ENCODE peak calls at places on chromosomes 1 and 21, in nine cellular contexts. X, K, R, V, P, T, Y, B and J are unnamed samples.
A peak's percentile ranks its signal among the peaks of the same experiment; 100 is the strongest.

GRCh38 chr1:8133190-8133589 is 107.1 kb upstream of the ERRFI1 start:
- DNase-seq in X (no peak), K (no peak), R (peak; percentile 50), V (peak; percentile 62), P (no peak), T (no peak), Y (no peak), B (no peak), J (no peak)

GRCh38 chr1:156845055-156845952 is 13.6 kb downstream of the INSRR start:
- DNase-seq in X (no peak), K (no peak), R (peak; percentile 48), V (no peak), P (no peak), T (no peak), Y (no peak), B (no peak), J (no peak)

GRCh38 chr1:204854286-204854685 is 16.4 kb upstream of the NFASC start:
- DNase-seq in X (no peak), K (no peak), R (no peak), V (no peak), P (no peak), T (no peak), Y (no peak), B (no peak), J (no peak)

GRCh38 chr1:19042675-19043578 is 86.5 kb upstream of the IFFO2 start:
- DNase-seq in X (no peak), K (no peak), R (peak; percentile 49), V (no peak), P (no peak), T (no peak), Y (no peak), B (no peak), J (no peak)

GRCh38 chr1:35560256-35561225 is 2.9 kb downstream of the NCDN start:
- DNase-seq in X (no peak), K (no peak), R (peak; percentile 36), V (no peak), P (no peak), T (peak; percentile 47), Y (no peak), B (no peak), J (no peak)

GRCh38 chr1:71307451-71307850 is 226.6 kb upstream of the ZRANB2 start:
- DNase-seq in X (peak; percentile 19), K (peak; percentile 18), R (peak; percentile 88), V (peak; percentile 60), P (peak; percentile 89), T (no peak), Y (peak; percentile 59), B (no peak), J (no peak)

GRCh38 chr1:147496571-147496970 is 44.7 kb upstream of the BCL9 start:
- DNase-seq in X (peak; percentile 37), K (no peak), R (peak; percentile 74), V (peak; percentile 55), P (no peak), T (peak; percentile 52), Y (no peak), B (no peak), J (no peak)

GRCh38 chr1:20603473-20604464 is 14.9 kb downstream of the CDA start:
- DNase-seq in X (peak; percentile 96), K (no peak), R (peak; percentile 96), V (peak; percentile 98), P (peak; percentile 68), T (no peak), Y (peak; percentile 53), B (no peak), J (peak; percentile 66)

GRCh38 chr1:192443616-192444015 is 126.8 kb downstream of the RGS21 start:
- DNase-seq in X (peak; percentile 45), K (no peak), R (peak; percentile 17), V (peak; percentile 37), P (no peak), T (no peak), Y (no peak), B (no peak), J (no peak)

GRCh38 chr1:211625040-211625439 is 46.1 kb upstream of the SLC30A1 start:
- DNase-seq in X (peak; percentile 51), K (no peak), R (peak; percentile 64), V (peak; percentile 56), P (peak; percentile 24), T (no peak), Y (peak; percentile 76), B (no peak), J (no peak)

GRCh38 chr21:40577285-40578043 is 269.5 kb downstream of the DSCAM start:
- DNase-seq in X (no peak), K (no peak), R (no peak), V (no peak), P (no peak), T (no peak), Y (no peak), B (no peak), J (no peak)

GRCh38 chr1:201112173-201112731 is at the start of gene CACNA1S:
- DNase-seq in X (no peak), K (no peak), R (no peak), V (no peak), P (no peak), T (no peak), Y (no peak), B (no peak), J (no peak)

GRCh38 chr1:201114245-201115131 is 2.3 kb upstream of the CACNA1S start:
- DNase-seq in X (peak; percentile 89), K (peak; percentile 90), R (peak; percentile 97), V (peak; percentile 93), P (peak; percentile 76), T (peak; percentile 85), Y (peak; percentile 84), B (peak; percentile 55), J (peak; percentile 32)

GRCh38 chr1:201113451-201114244 is 1.4 kb upstream of the CACNA1S start:
- DNase-seq in X (no peak), K (no peak), R (no peak), V (no peak), P (no peak), T (no peak), Y (no peak), B (no peak), J (no peak)

GRCh38 chr1:201116091-201116490 is 3.9 kb upstream of the CACNA1S start:
- DNase-seq in X (no peak), K (no peak), R (no peak), V (no peak), P (no peak), T (no peak), Y (no peak), B (no peak), J (no peak)

GRCh38 chr1:201115390-201115937 is 3.2 kb upstream of the CACNA1S start:
- DNase-seq in X (no peak), K (no peak), R (no peak), V (no peak), P (no peak), T (no peak), Y (no peak), B (no peak), J (no peak)
- H3K4me3 ChIP-seq in X (no peak overlapping the region), K (no peak overlapping the region), R (no peak overlapping the region), V (no peak overlapping the region), P (no peak overlapping the region), T (no peak overlapping the region), Y (no peak overlapping the region), B (peak overlapping the region; percentile 47), J (no peak overlapping the region)

DNA sequence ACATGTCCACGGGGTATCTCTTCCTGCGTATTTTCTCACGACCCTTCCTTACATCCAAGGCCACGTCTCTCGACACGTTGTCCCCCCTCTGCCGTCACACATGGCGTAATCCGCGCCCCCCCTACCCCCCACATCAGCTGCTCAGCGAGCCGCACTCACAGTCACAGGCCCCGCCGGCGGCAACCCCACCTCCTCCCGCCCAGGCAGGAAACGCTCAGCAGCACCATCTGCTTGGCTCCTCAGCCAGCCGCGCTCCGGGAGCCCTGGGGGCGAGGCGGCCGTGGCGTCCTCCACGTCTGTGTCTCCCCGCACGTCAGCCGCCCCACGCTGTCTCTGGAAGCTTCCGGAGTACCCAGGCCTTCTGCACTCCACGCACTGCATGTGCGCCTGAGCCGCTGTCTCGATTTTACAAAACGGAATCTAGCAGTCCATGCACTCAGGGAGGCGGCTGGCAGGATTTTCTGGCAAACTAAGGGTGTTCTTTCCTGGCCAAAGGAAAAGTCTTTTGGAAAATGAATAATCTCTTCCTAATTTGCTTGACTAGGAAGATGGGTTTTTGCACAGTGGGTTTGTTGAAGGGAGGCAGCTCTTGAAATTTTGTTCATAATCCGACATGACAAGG is 64.5 kb downstream of the SIK1 start:
- DNase-seq in X (peak; percentile 86), K (peak; percentile 63), R (peak; percentile 88), V (peak; percentile 70), P (peak; percentile 37), T (peak; percentile 85), Y (peak; percentile 52), B (peak; percentile 68), J (no peak)
- H3K4me3 ChIP-seq in X (no peak overlapping the region), K (no peak overlapping the region), R (peak overlapping the region; percentile 51), V (no peak overlapping the region), P (peak overlapping the region; percentile 26), T (no peak overlapping the region), Y (no peak overlapping the region), B (peak overlapping the region; percentile 44), J (no peak overlapping the region)

DNA sequence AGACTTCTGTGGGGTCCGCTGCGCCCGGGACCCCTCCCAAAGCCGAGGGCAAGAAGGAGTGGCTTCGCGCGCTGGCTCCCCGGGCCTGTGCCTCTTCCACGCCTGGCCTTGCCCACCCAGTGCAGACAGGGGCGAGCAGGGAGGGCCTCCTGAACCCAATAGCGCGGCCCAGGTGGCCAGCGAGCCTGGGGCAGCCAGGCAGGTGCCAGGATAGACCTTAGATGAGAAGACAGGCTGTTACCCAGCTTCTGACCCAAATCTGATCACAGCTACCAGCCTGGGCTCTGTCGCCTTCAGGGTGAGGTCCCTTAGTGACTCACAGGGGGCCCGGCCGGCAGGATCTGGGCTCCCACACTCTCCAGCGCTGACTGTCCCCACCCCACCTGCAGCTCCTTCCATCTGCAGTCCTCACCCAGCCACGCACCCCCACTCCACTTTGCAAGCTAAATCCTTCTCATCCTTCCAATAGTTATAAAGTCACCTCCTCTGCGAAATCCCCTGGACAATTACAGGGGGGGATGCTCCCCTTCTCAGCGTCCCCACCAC is 9.6 kb downstream of the CLEC20A start:
- DNase-seq in X (no peak), K (no peak), R (peak; percentile 16), V (no peak), P (no peak), T (no peak), Y (no peak), B (no peak), J (no peak)
- H3K4me3 ChIP-seq in X (no peak overlapping the region), K (no peak overlapping the region), R (no peak overlapping the region), V (peak overlapping the region; percentile 15), P (no peak overlapping the region), T (no peak overlapping the region), Y (no peak overlapping the region), B (no peak overlapping the region), J (no peak overlapping the region)

GRCh38 chr1:33123266-33123665 is 42.3 kb downstream of the AZIN2 start:
- DNase-seq in X (no peak), K (no peak), R (no peak), V (no peak), P (no peak), T (no peak), Y (no peak), B (no peak), J (no peak)

GRCh38 chr1:33119532-33120217 is 38.7 kb downstream of the AZIN2 start:
- DNase-seq in X (peak; percentile 46), K (no peak), R (peak; percentile 51), V (no peak), P (no peak), T (no peak), Y (no peak), B (no peak), J (no peak)

GRCh38 chr1:33121728-33122127 is 40.8 kb downstream of the AZIN2 start:
- DNase-seq in X (no peak), K (no peak), R (no peak), V (no peak), P (no peak), T (no peak), Y (no peak), B (no peak), J (no peak)

GRCh38 chr1:33120436-33121231 is 39.7 kb downstream of the AZIN2 start:
- DNase-seq in X (peak; percentile 45), K (no peak), R (no peak), V (no peak), P (no peak), T (no peak), Y (no peak), B (no peak), J (no peak)

GRCh38 chr1:33122483-33123170 is 41.7 kb downstream of the AZIN2 start:
- DNase-seq in X (no peak), K (no peak), R (no peak), V (no peak), P (no peak), T (no peak), Y (peak; percentile 30), B (no peak), J (no peak)
- H3K4me3 ChIP-seq in X (no peak overlapping the region), K (no peak overlapping the region), R (no peak overlapping the region), V (no peak overlapping the region), P (no peak overlapping the region), T (no peak overlapping the region), Y (no peak overlapping the region), B (no peak overlapping the region), J (no peak overlapping the region)